ENCODE peak calls at places on chromosome 13, in eight cellular contexts. N, T, D, A, V, J, C and X are unnamed samples.

GRCh38 chr13:51770681-51771417 is 33.1 kb downstream of the DHRS12 start:
- DNase-seq in N (no peak), T (no peak), D (no peak), A (no peak), V (peak), J (no peak), C (no peak), X (no peak)

GRCh38 chr13:112657850-112658445 is 31.9 kb upstream of the ATP11A start:
- DNase-seq in N (no peak), T (peak), D (no peak), A (no peak), V (no peak), J (no peak), C (peak), X (no peak)

GRCh38 chr13:106986033-106986484 is 418.1 kb upstream of the ARGLU1 start:
- DNase-seq in N (no peak), T (no peak), D (no peak), A (no peak), V (no peak), J (no peak), C (peak), X (peak)

GRCh38 chr13:104592127-104592526 is 1525.9 kb upstream of the SLC10A2 start:
- DNase-seq in N (no peak), T (peak), D (no peak), A (no peak), V (no peak), J (no peak), C (peak), X (peak)

GRCh38 chr13:83881031-83881727 is 1.1 kb downstream of the SLITRK1 start:
- DNase-seq in N (no peak), T (no peak), D (no peak), A (no peak), V (no peak), J (no peak), C (no peak), X (no peak)

GRCh38 chr13:28819748-28820098 is 416 bp upstream of the MTUS2 start:
- DNase-seq in N (peak), T (peak), D (no peak), A (peak), V (no peak), J (no peak), C (peak), X (no peak)

GRCh38 chr13:80242728-80243427 is 98.0 kb downstream of the SPRY2 start:
- DNase-seq in N (no peak), T (no peak), D (no peak), A (no peak), V (peak), J (no peak), C (no peak), X (no peak)

GRCh38 chr13:30752201-30752797 is 17.0 kb downstream of the ALOX5AP start:
- DNase-seq in N (no peak), T (peak), D (no peak), A (no peak), V (peak), J (no peak), C (peak), X (no peak)

GRCh38 chr13:108225440-108225839 is 7.2 kb downstream of the ABHD13 start:
- DNase-seq in N (no peak), T (no peak), D (no peak), A (no peak), V (peak), J (no peak), C (no peak), X (no peak)

GRCh38 chr13:34419025-34419424 is 523.0 kb upstream of the NBEA start:
- DNase-seq in N (no peak), T (no peak), D (no peak), A (no peak), V (no peak), J (no peak), C (no peak), X (no peak)

GRCh38 chr13:114142137-114142550 is 9.7 kb upstream of the RASA3 start:
- DNase-seq in N (no peak), T (no peak), D (no peak), A (no peak), V (no peak), J (no peak), C (no peak), X (no peak)

GRCh38 chr13:39655041-39655568 is 357 bp upstream of the COG6 start:
- DNase-seq in N (no peak), T (no peak), D (no peak), A (no peak), V (no peak), J (no peak), C (no peak), X (no peak)

GRCh38 chr13:25225970-25226369 is 53.9 kb upstream of the AMER2 start:
- DNase-seq in N (no peak), T (no peak), D (no peak), A (no peak), V (no peak), J (no peak), C (no peak), X (no peak)

GRCh38 chr13:26946675-26947342 is 186.2 kb upstream of the GPR12 start:
- DNase-seq in N (peak), T (peak), D (peak), A (no peak), V (peak), J (no peak), C (peak), X (no peak)

GRCh38 chr13:73681779-73682178 is 452.4 kb downstream of the KLF12 start:
- DNase-seq in N (no peak), T (no peak), D (no peak), A (no peak), V (no peak), J (no peak), C (no peak), X (no peak)

GRCh38 chr13:97749174-97749573 is 204.3 kb upstream of the IPO5 start:
- DNase-seq in N (no peak), T (peak), D (no peak), A (no peak), V (no peak), J (no peak), C (peak), X (no peak)

GRCh38 chr13:84446972-84447700 is 564.9 kb upstream of the SLITRK1 start:
- DNase-seq in N (no peak), T (no peak), D (no peak), A (no peak), V (no peak), J (no peak), C (peak), X (no peak)

GRCh38 chr13:112774448-112774792 is 84.6 kb downstream of the ATP11A start:
- DNase-seq in N (no peak), T (no peak), D (no peak), A (no peak), V (no peak), J (no peak), C (no peak), X (no peak)

GRCh38 chr13:93698016-93698613 is 471.5 kb downstream of the GPC6 start:
- DNase-seq in N (no peak), T (no peak), D (no peak), A (no peak), V (no peak), J (no peak), C (no peak), X (no peak)